ENCODE peak calls at places on chromosome 17, in five cellular contexts. E, L, A, K and C are unnamed samples.

GRCh38 chr17:65054602-65055001 is 1.9 kb downstream of the GNA13 start:
- DNase-seq in E (no peak), L (no peak), A (no peak), K (no peak), C (no peak)

GRCh38 chr17:79420318-79421243 is 190.3 kb downstream of the RBFOX3 start:
- DNase-seq in E (peak; percentile 22), L (no peak), A (peak; percentile 20), K (no peak), C (no peak)

GRCh38 chr17:6514371-6514770 is 42.0 kb downstream of the PITPNM3 start:
- DNase-seq in E (no peak), L (no peak), A (no peak), K (no peak), C (no peak)

GRCh38 chr17:37389160-37389559 is 13.4 kb downstream of the C17orf78 start:
- DNase-seq in E (no peak), L (no peak), A (no peak), K (no peak), C (no peak)

GRCh38 chr17:63430223-63430622 is 15.9 kb downstream of the CYB561 start:
- DNase-seq in E (no peak), L (no peak), A (no peak), K (no peak), C (no peak)

GRCh38 chr17:45367216-45367615 is 50.4 kb upstream of the MAP3K14 start:
- DNase-seq in E (no peak), L (no peak), A (no peak), K (no peak), C (no peak)

GRCh38 chr17:34156741-34157589 is 98.1 kb upstream of the CCL2 start:
- DNase-seq in E (no peak), L (no peak), A (no peak), K (no peak), C (no peak)

GRCh38 chr17:44093231-44093900 is 22.8 kb downstream of the G6PC3 start:
- DNase-seq in E (no peak), L (no peak), A (no peak), K (no peak), C (no peak)

GRCh38 chr17:59783221-59784016 is 76.0 kb downstream of the VMP1 start:
- DNase-seq in E (no peak), L (no peak), A (peak; percentile 84), K (no peak), C (no peak)

GRCh38 chr17:71023631-71024030 is 854.3 kb downstream of the KCNJ2 start:
- DNase-seq in E (no peak), L (no peak), A (peak; percentile 21), K (no peak), C (no peak)

GRCh38 chr17:47280072-47280811 is 26.6 kb downstream of the ITGB3 start:
- DNase-seq in E (no peak), L (no peak), A (peak; percentile 60), K (no peak), C (peak; percentile 45)

GRCh38 chr17:6392609-6393367 is 42.1 kb downstream of the AIPL1 start:
- DNase-seq in E (no peak), L (no peak), A (peak; percentile 46), K (no peak), C (no peak)

GRCh38 chr17:79769596-79770520 is 8.1 kb upstream of the CBX2 start:
- DNase-seq in E (no peak), L (no peak), A (no peak), K (no peak), C (no peak)

GRCh38 chr17:39045948-39046679 is 78.9 kb upstream of the FBXO47 start:
- DNase-seq in E (no peak), L (no peak), A (no peak), K (no peak), C (no peak)

GRCh38 chr17:1267471-1267947 is 2.7 kb upstream of the BHLHA9 start:
- DNase-seq in E (peak; percentile 31), L (no peak), A (peak; percentile 33), K (peak; percentile 14), C (no peak)

GRCh38 chr17:64063766-64064224 is 43.4 kb upstream of the ICAM2 start:
- DNase-seq in E (peak; percentile 57), L (peak; percentile 82), A (peak; percentile 24), K (no peak), C (peak; percentile 70)

GRCh38 chr17:17849147-17849820 is 12.5 kb upstream of the SREBF1 start:
- DNase-seq in E (peak; percentile 54), L (peak; percentile 84), A (peak; percentile 54), K (peak; percentile 53), C (peak; percentile 79)

GRCh38 chr17:1783271-1783670 is 21.4 kb downstream of the SERPINF1 start:
- DNase-seq in E (peak; percentile 55), L (no peak), A (no peak), K (no peak), C (peak; percentile 79)

GRCh38 chr17:12388206-12388605 is 277.5 kb upstream of the MYOCD start:
- DNase-seq in E (no peak), L (no peak), A (peak; percentile 52), K (no peak), C (no peak)

GRCh38 chr17:13395346-13395745 is 206.4 kb downstream of the HS3ST3A1 start:
- DNase-seq in E (no peak), L (no peak), A (no peak), K (no peak), C (no peak)

GRCh38 chr17:79382313-79382712 is 228.5 kb downstream of the RBFOX3 start:
- DNase-seq in E (no peak), L (no peak), A (no peak), K (no peak), C (no peak)

GRCh38 chr17:19470529-19471261 is 59.7 kb downstream of the RNF112 start:
- DNase-seq in E (peak; percentile 85), L (peak; percentile 38), A (no peak), K (peak; percentile 47), C (peak; percentile 75)

GRCh38 chr17:13631541-13631940 is 29.8 kb upstream of the HS3ST3A1 start:
- DNase-seq in E (no peak), L (no peak), A (peak; percentile 55), K (no peak), C (no peak)

GRCh38 chr17:16939606-16940115 is 32.3 kb downstream of the TNFRSF13B start:
- DNase-seq in E (no peak), L (no peak), A (no peak), K (no peak), C (no peak)

GRCh38 chr17:45731459-45731858 is 52.7 kb upstream of the CRHR1 start:
- DNase-seq in E (no peak), L (no peak), A (no peak), K (no peak), C (no peak)

GRCh38 chr17:11853321-11854151 is 143.7 kb downstream of the ZNF18 start:
- DNase-seq in E (no peak), L (no peak), A (peak; percentile 24), K (no peak), C (no peak)

GRCh38 chr17:34579017-34579946 is at the start of gene TMEM132E:
- DNase-seq in E (peak; percentile 30), L (peak; percentile 43), A (peak; percentile 34), K (no peak), C (no peak)

GRCh38 chr17:11608396-11608795 is 10.1 kb downstream of the DNAH9 start:
- DNase-seq in E (peak; percentile 75), L (peak; percentile 58), A (no peak), K (peak; percentile 27), C (peak; percentile 29)

GRCh38 chr17:6457688-6458190 is 13.5 kb downstream of the PIMREG start:
- DNase-seq in E (no peak), L (no peak), A (no peak), K (no peak), C (peak; percentile 38)

GRCh38 chr17:65984299-65984698 is 207.6 kb downstream of the CEP112 start:
- DNase-seq in E (no peak), L (no peak), A (peak; percentile 69), K (no peak), C (no peak)

GRCh38 chr17:9050801-9051401 is 29.6 kb downstream of the NTN1 start:
- DNase-seq in E (no peak), L (peak; percentile 42), A (peak; percentile 66), K (no peak), C (no peak)

GRCh38 chr17:2232244-2232638 is 71.3 kb downstream of the SMG6 start:
- DNase-seq in E (no peak), L (no peak), A (peak; percentile 99), K (no peak), C (no peak)

GRCh38 chr17:71176315-71176714 is 944.5 kb upstream of the SOX9 start:
- DNase-seq in E (no peak), L (no peak), A (no peak), K (no peak), C (no peak)

GRCh38 chr17:65314212-65314611 is 177.0 kb downstream of the RGS9 start:
- DNase-seq in E (no peak), L (no peak), A (no peak), K (no peak), C (no peak)

GRCh38 chr17:61128671-61129115 is 270.9 kb upstream of the TBX2 start:
- DNase-seq in E (no peak), L (no peak), A (no peak), K (no peak), C (no peak)

GRCh38 chr17:72850410-72850809 is 242.1 kb downstream of the SLC39A11 start:
- DNase-seq in E (no peak), L (no peak), A (peak; percentile 71), K (no peak), C (no peak)

GRCh38 chr17:72843591-72843990 is 248.9 kb downstream of the SLC39A11 start:
- DNase-seq in E (no peak), L (no peak), A (no peak), K (no peak), C (no peak)

GRCh38 chr17:72846399-72846798 is 246.1 kb downstream of the SLC39A11 start:
- DNase-seq in E (no peak), L (no peak), A (no peak), K (no peak), C (no peak)
- TF ChIP-seq CTCF in E (no peak), L (no peak), A (no peak), K (no peak), C (no peak)

GRCh38 chr17:82227629-82228277 is 1.1 kb upstream of the SLC16A3 start:
- DNase-seq in E (no peak), L (no peak), A (no peak), K (no peak), C (no peak)
- H3K4me3 ChIP-seq in E (no peak overlapping the region), L (no peak overlapping the region), A (no peak overlapping the region), K (peak overlapping the region; percentile 70), C (peak overlapping the region; percentile 75)

GRCh38 chr17:41772218-41772585 is 14.3 kb downstream of the JUP start:
- DNase-seq in E (no peak), L (peak; percentile 72), A (no peak), K (no peak), C (no peak)
- H3K4me1 ChIP-seq in E (no peaks in the 10 kb centered on the region), L (peaks cover 10% of the 10 kb centered on the region), A (peaks cover 11% of the 10 kb centered on the region), K (peaks cover 49% of the 10 kb centered on the region), C (peaks cover 27% of the 10 kb centered on the region)

DNA sequence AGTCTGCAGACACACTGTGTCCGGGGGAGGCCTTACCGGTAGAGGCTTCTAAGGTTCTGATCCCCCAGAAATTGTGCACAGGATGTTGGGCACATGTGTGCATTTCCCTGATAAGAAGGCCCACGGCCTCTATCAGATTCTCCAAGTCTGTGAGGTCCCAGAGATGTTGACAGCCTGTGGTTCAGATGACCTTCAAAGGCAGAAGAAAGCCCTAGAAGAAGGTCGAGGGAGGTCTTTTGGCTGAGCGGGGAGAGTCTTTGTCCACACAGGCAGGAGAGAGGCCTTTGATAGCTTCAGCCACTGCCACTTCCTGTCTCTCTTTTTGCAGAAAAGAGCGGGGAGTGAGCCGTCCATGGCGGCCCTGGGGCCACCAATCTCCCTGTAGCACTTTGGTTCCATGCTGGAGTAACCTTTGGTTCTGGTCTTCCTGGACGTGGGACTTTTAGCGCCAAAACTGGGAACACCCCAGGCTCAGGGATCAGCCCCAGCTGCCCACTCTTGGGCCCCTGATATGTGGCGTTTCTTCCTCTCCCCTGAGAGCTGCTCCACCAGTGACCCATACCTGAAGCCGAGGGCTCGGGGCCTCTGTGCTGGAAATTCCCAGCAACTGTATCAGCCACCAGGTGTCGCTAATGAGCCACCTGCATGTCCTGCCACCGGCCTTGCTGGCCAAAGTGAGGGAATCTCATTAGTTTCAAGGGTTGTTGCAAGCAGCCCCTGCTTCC is 28.1 kb upstream of the LGALS9 start:
- DNase-seq in E (peak; percentile 78), L (peak; percentile 77), A (peak; percentile 40), K (peak; percentile 49), C (peak; percentile 84)
- TF ChIP-seq CTCF in E (peak; percentile 95), L (peak; percentile 85), A (peak; percentile 89), K (peak; percentile 96), C (peak; percentile 94)